ENCODE peak calls at places on chromosomes 16 and 17, in nine cellular contexts. One of them, this sample, is unnamed.

GRCh38 chr17:17182601-17183136 is 23.5 kb downstream of the PLD6 start:
- DNase-seq in mammary epithelial cell: no peak
- DNase-seq in AG04450: no peak
- DNase-seq in lung: no peak
- DNase-seq in esophagus squamous epithelium: no peak
- DNase-seq in PC-9: no peak
- DNase-seq in SK-N-SH: no peak
- DNase-seq in brain microvascular endothelial cell: no peak
- DNase-seq in fibroblast of lung: no peak
- DNase-seq in this sample: no peak

GRCh38 chr16:30951193-30951592 is 2.3 kb downstream of the ORAI3 start:
- DNase-seq in brain microvascular endothelial cell: no peak
- DNase-seq in AG04450: no peak
- DNase-seq in SK-N-SH: no peak
- DNase-seq in esophagus squamous epithelium: no peak
- DNase-seq in lung: no peak
- DNase-seq in PC-9: no peak
- DNase-seq in fibroblast of lung: no peak
- DNase-seq in mammary epithelial cell: no peak
- DNase-seq in this sample: no peak

GRCh38 chr17:47615766-47616424 is 33.8 kb upstream of the KPNB1 start:
- DNase-seq in fibroblast of lung: peak; percentile 71
- DNase-seq in esophagus squamous epithelium: no peak
- DNase-seq in SK-N-SH: peak; percentile 60
- DNase-seq in PC-9: no peak
- DNase-seq in brain microvascular endothelial cell: no peak
- DNase-seq in AG04450: no peak
- DNase-seq in lung: no peak
- DNase-seq in mammary epithelial cell: peak; percentile 24
- DNase-seq in this sample: no peak

GRCh38 chr17:59848778-59849177 is 44.0 kb downstream of the TUBD1 start:
- DNase-seq in brain microvascular endothelial cell: peak; percentile 49
- DNase-seq in AG04450: no peak
- DNase-seq in lung: peak; percentile 74
- DNase-seq in SK-N-SH: no peak
- DNase-seq in fibroblast of lung: peak; percentile 94
- DNase-seq in esophagus squamous epithelium: no peak
- DNase-seq in PC-9: peak; percentile 65
- DNase-seq in mammary epithelial cell: peak; percentile 48
- DNase-seq in this sample: peak; percentile 88

GRCh38 chr16:1619976-1620375 is 7.8 kb downstream of the CRAMP1 start:
- DNase-seq in AG04450: no peak
- DNase-seq in esophagus squamous epithelium: no peak
- DNase-seq in PC-9: no peak
- DNase-seq in fibroblast of lung: no peak
- DNase-seq in lung: no peak
- DNase-seq in brain microvascular endothelial cell: no peak
- DNase-seq in SK-N-SH: no peak
- DNase-seq in mammary epithelial cell: no peak
- DNase-seq in this sample: no peak

GRCh38 chr17:48439473-48439872 is 9.5 kb upstream of the SKAP1 start:
- DNase-seq in brain microvascular endothelial cell: no peak
- DNase-seq in lung: no peak
- DNase-seq in mammary epithelial cell: no peak
- DNase-seq in SK-N-SH: no peak
- DNase-seq in esophagus squamous epithelium: no peak
- DNase-seq in fibroblast of lung: no peak
- DNase-seq in AG04450: no peak
- DNase-seq in PC-9: no peak
- DNase-seq in this sample: no peak

GRCh38 chr17:79036609-79037008 is 12.6 kb downstream of the C1QTNF1 start:
- DNase-seq in AG04450: peak; percentile 78
- DNase-seq in esophagus squamous epithelium: no peak
- DNase-seq in PC-9: no peak
- DNase-seq in lung: no peak
- DNase-seq in fibroblast of lung: peak; percentile 92
- DNase-seq in SK-N-SH: no peak
- DNase-seq in mammary epithelial cell: peak; percentile 91
- DNase-seq in brain microvascular endothelial cell: peak; percentile 54
- DNase-seq in this sample: no peak

GRCh38 chr17:6505425-6506142 is 50.8 kb downstream of the PITPNM3 start:
- DNase-seq in esophagus squamous epithelium: no peak
- DNase-seq in fibroblast of lung: peak; percentile 17
- DNase-seq in mammary epithelial cell: no peak
- DNase-seq in lung: no peak
- DNase-seq in PC-9: peak; percentile 42
- DNase-seq in brain microvascular endothelial cell: peak; percentile 48
- DNase-seq in AG04450: no peak
- DNase-seq in SK-N-SH: no peak
- DNase-seq in this sample: no peak

GRCh38 chr17:34837796-34838195 is 123.5 kb downstream of the CCT6B start:
- DNase-seq in brain microvascular endothelial cell: no peak
- DNase-seq in lung: no peak
- DNase-seq in AG04450: no peak
- DNase-seq in SK-N-SH: no peak
- DNase-seq in esophagus squamous epithelium: no peak
- DNase-seq in mammary epithelial cell: no peak
- DNase-seq in PC-9: no peak
- DNase-seq in fibroblast of lung: no peak
- DNase-seq in this sample: no peak

GRCh38 chr17:61313515-61314326 is 85.9 kb upstream of the TBX2 start:
- DNase-seq in lung: no peak
- DNase-seq in SK-N-SH: no peak
- DNase-seq in brain microvascular endothelial cell: no peak
- DNase-seq in PC-9: no peak
- DNase-seq in AG04450: no peak
- DNase-seq in fibroblast of lung: no peak
- DNase-seq in mammary epithelial cell: no peak
- DNase-seq in esophagus squamous epithelium: no peak
- DNase-seq in this sample: peak; percentile 47

GRCh38 chr16:2585651-2586081 is 47.8 kb downstream of the PDPK1 start:
- DNase-seq in mammary epithelial cell: no peak
- DNase-seq in fibroblast of lung: no peak
- DNase-seq in PC-9: no peak
- DNase-seq in AG04450: no peak
- DNase-seq in brain microvascular endothelial cell: no peak
- DNase-seq in lung: no peak
- DNase-seq in SK-N-SH: no peak
- DNase-seq in esophagus squamous epithelium: no peak
- DNase-seq in this sample: peak; percentile 81

GRCh38 chr17:68599091-68599872 is 1.9 kb downstream of the FAM20A start:
- DNase-seq in AG04450: no peak
- DNase-seq in SK-N-SH: no peak
- DNase-seq in fibroblast of lung: peak; percentile 65
- DNase-seq in brain microvascular endothelial cell: no peak
- DNase-seq in mammary epithelial cell: no peak
- DNase-seq in lung: no peak
- DNase-seq in esophagus squamous epithelium: no peak
- DNase-seq in PC-9: no peak
- DNase-seq in this sample: no peak

GRCh38 chr17:81866440-81867122 is 4.6 kb downstream of the ARHGDIA start:
- DNase-seq in esophagus squamous epithelium: no peak
- DNase-seq in lung: no peak
- DNase-seq in fibroblast of lung: peak; percentile 16
- DNase-seq in SK-N-SH: peak; percentile 47
- DNase-seq in brain microvascular endothelial cell: peak; percentile 4
- DNase-seq in PC-9: no peak
- DNase-seq in AG04450: no peak
- DNase-seq in mammary epithelial cell: no peak
- DNase-seq in this sample: no peak

GRCh38 chr16:1272453-1273198 is 16.8 kb downstream of the TPSD1 start:
- DNase-seq in AG04450: no peak
- DNase-seq in lung: no peak
- DNase-seq in SK-N-SH: peak; percentile 84
- DNase-seq in brain microvascular endothelial cell: no peak
- DNase-seq in fibroblast of lung: no peak
- DNase-seq in esophagus squamous epithelium: no peak
- DNase-seq in mammary epithelial cell: no peak
- DNase-seq in PC-9: peak; percentile 45
- DNase-seq in this sample: peak; percentile 62

GRCh38 chr16:69929480-69929879 is 21.7 kb upstream of the CLEC18A start:
- DNase-seq in mammary epithelial cell: no peak
- DNase-seq in AG04450: no peak
- DNase-seq in fibroblast of lung: no peak
- DNase-seq in SK-N-SH: no peak
- DNase-seq in lung: no peak
- DNase-seq in esophagus squamous epithelium: no peak
- DNase-seq in brain microvascular endothelial cell: no peak
- DNase-seq in PC-9: no peak
- DNase-seq in this sample: no peak

GRCh38 chr17:13002761-13003453 is 14.9 kb downstream of the ELAC2 start:
- DNase-seq in fibroblast of lung: peak; percentile 79
- DNase-seq in brain microvascular endothelial cell: peak; percentile 80
- DNase-seq in PC-9: peak; percentile 50
- DNase-seq in AG04450: peak; percentile 55
- DNase-seq in esophagus squamous epithelium: no peak
- DNase-seq in lung: peak; percentile 70
- DNase-seq in SK-N-SH: peak; percentile 78
- DNase-seq in mammary epithelial cell: peak; percentile 44
- DNase-seq in this sample: no peak

GRCh38 chr17:33403194-33403593 is 110.1 kb upstream of the ASIC2 start:
- DNase-seq in mammary epithelial cell: no peak
- DNase-seq in PC-9: no peak
- DNase-seq in esophagus squamous epithelium: no peak
- DNase-seq in SK-N-SH: peak; percentile 11
- DNase-seq in lung: no peak
- DNase-seq in fibroblast of lung: no peak
- DNase-seq in AG04450: no peak
- DNase-seq in brain microvascular endothelial cell: no peak
- DNase-seq in this sample: no peak

GRCh38 chr17:33396818-33397217 is 103.7 kb upstream of the ASIC2 start:
- DNase-seq in SK-N-SH: no peak
- DNase-seq in fibroblast of lung: no peak
- DNase-seq in PC-9: no peak
- DNase-seq in esophagus squamous epithelium: no peak
- DNase-seq in lung: no peak
- DNase-seq in brain microvascular endothelial cell: no peak
- DNase-seq in mammary epithelial cell: peak; percentile 9
- DNase-seq in AG04450: no peak
- DNase-seq in this sample: no peak

GRCh38 chr17:33404070-33404770 is 111.1 kb upstream of the ASIC2 start:
- DNase-seq in SK-N-SH: no peak
- DNase-seq in lung: no peak
- DNase-seq in AG04450: no peak
- DNase-seq in esophagus squamous epithelium: no peak
- DNase-seq in mammary epithelial cell: no peak
- DNase-seq in brain microvascular endothelial cell: no peak
- DNase-seq in PC-9: no peak
- DNase-seq in fibroblast of lung: no peak
- DNase-seq in this sample: no peak

GRCh38 chr17:33398386-33398785 is 105.3 kb upstream of the ASIC2 start:
- DNase-seq in fibroblast of lung: no peak
- DNase-seq in PC-9: no peak
- DNase-seq in esophagus squamous epithelium: no peak
- DNase-seq in brain microvascular endothelial cell: no peak
- DNase-seq in lung: no peak
- DNase-seq in AG04450: no peak
- DNase-seq in mammary epithelial cell: no peak
- DNase-seq in SK-N-SH: no peak
- DNase-seq in this sample: no peak

GRCh38 chr17:33401253-33401652 is 108.2 kb upstream of the ASIC2 start:
- DNase-seq in SK-N-SH: no peak
- DNase-seq in AG04450: no peak
- DNase-seq in PC-9: no peak
- DNase-seq in mammary epithelial cell: no peak
- DNase-seq in lung: no peak
- DNase-seq in fibroblast of lung: no peak
- DNase-seq in esophagus squamous epithelium: no peak
- DNase-seq in brain microvascular endothelial cell: no peak
- DNase-seq in this sample: no peak
- TF ChIP-seq CTCF in SK-N-SH: no peak
- TF ChIP-seq CTCF in AG04450: no peak
- TF ChIP-seq CTCF in PC-9: no peak
- TF ChIP-seq CTCF in mammary epithelial cell: no peak
- TF ChIP-seq CTCF in lung: no peak
- TF ChIP-seq CTCF in fibroblast of lung: no peak
- TF ChIP-seq CTCF in esophagus squamous epithelium: no peak
- TF ChIP-seq CTCF in brain microvascular endothelial cell: no peak
- TF ChIP-seq CTCF in this sample: no peak

GRCh38 chr17:76542984-76543383 is 3.1 kb downstream of the PRCD start:
- DNase-seq in AG04450: no peak
- DNase-seq in SK-N-SH: peak; percentile 58
- DNase-seq in fibroblast of lung: no peak
- DNase-seq in PC-9: no peak
- DNase-seq in brain microvascular endothelial cell: no peak
- DNase-seq in esophagus squamous epithelium: no peak
- DNase-seq in lung: no peak
- DNase-seq in mammary epithelial cell: no peak
- DNase-seq in this sample: peak; percentile 57
- H3K27ac ChIP-seq in AG04450: no peak overlapping the region
- H3K27ac ChIP-seq in SK-N-SH: peak overlapping the region; percentile 99
- H3K27ac ChIP-seq in fibroblast of lung: no peak overlapping the region
- H3K27ac ChIP-seq in PC-9: no peak overlapping the region
- H3K27ac ChIP-seq in brain microvascular endothelial cell: no peak overlapping the region
- H3K27ac ChIP-seq in esophagus squamous epithelium: no peak overlapping the region
- H3K27ac ChIP-seq in lung: no peak overlapping the region
- H3K27ac ChIP-seq in mammary epithelial cell: no peak overlapping the region
- H3K27ac ChIP-seq in this sample: peak overlapping the region; percentile 59

DNA sequence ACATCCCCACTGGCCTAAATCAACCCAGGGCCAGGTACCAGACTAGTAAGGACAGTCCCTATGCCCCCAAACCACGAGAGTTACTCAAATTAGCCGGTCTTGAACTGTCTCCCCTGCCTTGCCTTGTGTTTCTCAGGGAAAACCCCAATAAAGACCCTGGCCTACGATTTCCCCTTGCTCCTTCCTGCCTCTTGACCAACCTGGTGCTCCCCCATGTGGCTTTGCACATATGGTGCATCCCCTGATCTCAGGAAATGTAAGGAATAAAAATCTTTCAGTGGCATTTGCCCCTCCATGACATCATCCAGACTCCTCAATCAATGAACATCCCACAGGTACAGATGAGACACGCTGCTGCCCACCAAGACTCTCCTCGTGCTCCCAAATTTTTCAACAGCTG is 87.9 kb downstream of the ZNF18 start:
- DNase-seq in lung: no peak
- DNase-seq in PC-9: no peak
- DNase-seq in AG04450: no peak
- DNase-seq in mammary epithelial cell: no peak
- DNase-seq in fibroblast of lung: no peak
- DNase-seq in SK-N-SH: no peak
- DNase-seq in esophagus squamous epithelium: no peak
- DNase-seq in brain microvascular endothelial cell: no peak
- DNase-seq in this sample: no peak
- TF ChIP-seq CTCF in lung: no peak
- TF ChIP-seq CTCF in PC-9: no peak
- TF ChIP-seq CTCF in AG04450: no peak
- TF ChIP-seq CTCF in mammary epithelial cell: no peak
- TF ChIP-seq CTCF in fibroblast of lung: no peak
- TF ChIP-seq CTCF in SK-N-SH: no peak
- TF ChIP-seq CTCF in esophagus squamous epithelium: no peak
- TF ChIP-seq CTCF in brain microvascular endothelial cell: no peak
- TF ChIP-seq CTCF in this sample: no peak

DNA sequence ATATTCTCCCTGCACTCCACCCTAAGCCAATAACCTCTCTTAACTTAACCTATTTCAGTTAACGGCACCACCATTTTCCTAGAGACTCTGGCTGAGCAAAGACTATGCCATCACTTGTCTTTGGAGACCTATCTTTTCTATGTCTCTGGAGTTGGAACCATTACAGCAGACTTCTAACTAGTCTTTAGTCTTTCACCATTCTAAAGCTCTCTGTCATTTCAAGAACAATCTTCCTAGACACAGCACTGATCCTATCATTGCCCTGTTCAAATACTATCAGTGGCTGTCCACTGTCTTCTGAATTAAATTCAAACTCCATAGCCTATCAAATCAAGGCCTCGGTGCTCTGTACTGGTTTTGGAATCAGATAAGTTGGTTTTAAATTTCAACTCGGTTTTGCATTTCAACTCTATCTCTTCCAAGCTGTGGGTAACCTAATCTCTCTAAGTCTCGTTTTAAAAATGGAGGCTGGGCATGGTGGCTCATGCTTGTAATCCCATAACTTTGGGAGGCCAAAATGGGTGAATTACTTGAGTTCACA is 31.9 kb downstream of the RNF43 start:
- DNase-seq in fibroblast of lung: no peak
- DNase-seq in brain microvascular endothelial cell: no peak
- DNase-seq in esophagus squamous epithelium: no peak
- DNase-seq in lung: no peak
- DNase-seq in SK-N-SH: no peak
- DNase-seq in mammary epithelial cell: no peak
- DNase-seq in PC-9: no peak
- DNase-seq in AG04450: no peak
- DNase-seq in this sample: no peak
- H3K27ac ChIP-seq in fibroblast of lung: no peak overlapping the region
- H3K27ac ChIP-seq in brain microvascular endothelial cell: no peak overlapping the region
- H3K27ac ChIP-seq in esophagus squamous epithelium: no peak overlapping the region
- H3K27ac ChIP-seq in lung: no peak overlapping the region
- H3K27ac ChIP-seq in SK-N-SH: no peak overlapping the region
- H3K27ac ChIP-seq in mammary epithelial cell: no peak overlapping the region
- H3K27ac ChIP-seq in PC-9: no peak overlapping the region
- H3K27ac ChIP-seq in AG04450: no peak overlapping the region
- H3K27ac ChIP-seq in this sample: no peak overlapping the region

This sample was measured in spleen.